ENCODE peak calls at places on chromosome 6, in nine cellular contexts. S is CD4-positive, alpha-beta T cell; L is CD4-positive, CD25-positive, alpha-beta regulatory T cell; V is uterus; C is heart left ventricle; W is Karpas-422; U is Peyer's patch; Z is IMR-90; P is psoas muscle. J is an unnamed sample.

GRCh38 chr6:34206726-34207125 is 29.9 kb upstream of the HMGA1 start:
- DNase-seq in L (no peak), U (no peak), Z (no peak), V (no peak), P (peak; percentile 33), S (no peak), W (no peak), C (no peak), J (no peak)

GRCh38 chr6:92174398-92175073 is 1244.8 kb downstream of the EPHA7 start:
- DNase-seq in C (no peak), S (no peak), P (no peak), V (no peak), W (no peak), U (no peak), L (no peak), Z (no peak), J (no peak)

GRCh38 chr6:11785449-11785951 is 6.9 kb upstream of the ADTRP start:
- DNase-seq in S (no peak), Z (no peak), L (no peak), V (no peak), U (peak; percentile 54), C (no peak), P (no peak), W (no peak), J (no peak)

GRCh38 chr6:82260890-82261732 is 13.6 kb upstream of the IBTK start:
- DNase-seq in V (no peak), W (no peak), U (no peak), C (no peak), P (no peak), S (no peak), L (no peak), Z (no peak), J (no peak)

GRCh38 chr6:125759184-125759902 is 9.9 kb downstream of the HEY2 start:
- DNase-seq in V (no peak), W (no peak), Z (no peak), L (no peak), P (no peak), U (no peak), C (no peak), S (no peak), J (no peak)

GRCh38 chr6:74409447-74409846 is 713.4 kb downstream of the CD109 start:
- DNase-seq in P (no peak), W (peak; percentile 42), L (no peak), C (no peak), V (no peak), Z (peak; percentile 87), S (no peak), U (no peak), J (peak; percentile 13)

GRCh38 chr6:119481981-119482380 is 132.4 kb upstream of the MAN1A1 start:
- DNase-seq in U (no peak), Z (no peak), L (no peak), W (no peak), P (no peak), V (no peak), S (no peak), C (no peak), J (no peak)

GRCh38 chr6:13146429-13146828 is 181.9 kb downstream of the TBC1D7 start:
- DNase-seq in U (no peak), C (no peak), P (no peak), Z (no peak), S (no peak), W (no peak), V (no peak), L (no peak), J (no peak)

GRCh38 chr6:81865712-81866111 is 113.2 kb upstream of the TENT5A start:
- DNase-seq in S (no peak), W (no peak), L (no peak), Z (peak; percentile 92), V (no peak), C (no peak), P (no peak), U (no peak), J (no peak)

GRCh38 chr6:107862383-107862782 is 38.3 kb upstream of the SCML4 start:
- DNase-seq in W (no peak), U (no peak), P (no peak), Z (no peak), L (no peak), C (no peak), S (no peak), V (no peak), J (no peak)

GRCh38 chr6:11368760-11369159 is 136.3 kb upstream of the NEDD9 start:
- DNase-seq in P (no peak), L (no peak), W (no peak), S (no peak), U (no peak), C (no peak), V (no peak), Z (no peak), J (no peak)

GRCh38 chr6:148530394-148530923 is 187.8 kb downstream of the SASH1 start:
- DNase-seq in S (no peak), W (peak; percentile 78), L (no peak), V (no peak), C (no peak), Z (peak; percentile 98), U (no peak), P (no peak), J (no peak)

GRCh38 chr6:52360028-52360427 is 1.9 kb upstream of the PAQR8 start:
- DNase-seq in Z (no peak), S (no peak), P (no peak), W (no peak), C (no peak), V (no peak), U (no peak), L (no peak), J (no peak)

GRCh38 chr6:149166747-149167146 is 150.8 kb upstream of the TAB2 start:
- DNase-seq in U (no peak), V (no peak), W (no peak), S (no peak), P (no peak), C (no peak), L (no peak), Z (no peak), J (no peak)

GRCh38 chr6:127300411-127300810 is 33.7 kb downstream of the RNF146 start:
- DNase-seq in P (no peak), Z (peak; percentile 92), S (no peak), L (no peak), U (no peak), W (no peak), C (no peak), V (no peak), J (no peak)

GRCh38 chr6:32830017-32830416 is 8.5 kb downstream of the TAP2 start:
- DNase-seq in L (no peak), S (no peak), C (no peak), V (no peak), Z (no peak), U (no peak), P (no peak), W (no peak), J (no peak)

GRCh38 chr6:132020138-132020551 is 69.0 kb upstream of the CCN2 start:
- DNase-seq in C (no peak), U (no peak), W (no peak), S (no peak), Z (peak; percentile 13), P (peak; percentile 60), V (peak; percentile 53), L (no peak), J (peak; percentile 33)
- H3K27ac ChIP-seq in C (peak overlapping the region; percentile 70), U (no peak overlapping the region), W (no peak overlapping the region), S (no peak overlapping the region), Z (peak overlapping the region; percentile 26), P (no peak overlapping the region), V (peak overlapping the region; percentile 91), L (no peak overlapping the region), J (peak overlapping the region; percentile 46)

DNA sequence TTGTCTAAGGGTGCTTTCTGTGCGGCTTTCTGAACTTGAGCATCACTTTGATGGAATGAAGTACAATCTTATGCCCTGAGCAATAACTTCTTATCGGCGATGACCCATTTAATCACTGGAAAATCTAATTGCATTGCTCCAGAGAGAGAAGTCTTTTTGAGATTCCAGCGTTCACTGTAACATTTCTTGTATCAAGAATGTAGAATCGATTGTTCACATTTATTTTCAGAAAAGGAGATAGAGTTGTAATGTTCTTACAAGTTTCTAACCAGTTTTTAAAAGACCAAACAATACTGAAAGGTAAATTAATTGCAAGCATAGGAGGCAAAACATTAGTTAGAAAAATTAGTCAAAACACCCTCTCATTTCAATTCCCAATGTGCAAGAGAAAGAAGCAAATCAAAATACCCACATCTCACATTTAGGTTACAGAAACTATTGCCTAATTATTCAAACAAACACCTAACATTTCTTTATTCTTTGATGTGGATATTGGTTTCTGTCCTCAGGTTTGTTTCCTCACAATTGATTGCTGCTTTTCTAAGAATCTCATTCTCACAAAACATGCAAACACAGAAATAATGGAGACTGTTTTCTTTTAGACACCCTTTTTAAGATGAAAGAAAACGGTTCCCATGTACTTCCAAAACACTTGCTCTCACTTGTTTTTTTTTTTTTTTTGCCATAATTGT is 14.8 kb upstream of the PRDM13 start:
- DNase-seq in V (no peak), P (no peak), U (no peak), C (no peak), L (no peak), W (no peak), S (no peak), Z (no peak), J (no peak)
- H3K9me3 ChIP-seq in V (no peaks in the 10 kb centered on the region), P (no peaks in the 10 kb centered on the region), U (no peaks in the 10 kb centered on the region), C (peaks cover 17% of the 10 kb centered on the region), L (peaks cover 11% of the 10 kb centered on the region), W (no peaks in the 10 kb centered on the region), S (peaks cover 3% of the 10 kb centered on the region), Z (peaks cover 4% of the 10 kb centered on the region), J (peaks cover 3% of the 10 kb centered on the region)

DNA sequence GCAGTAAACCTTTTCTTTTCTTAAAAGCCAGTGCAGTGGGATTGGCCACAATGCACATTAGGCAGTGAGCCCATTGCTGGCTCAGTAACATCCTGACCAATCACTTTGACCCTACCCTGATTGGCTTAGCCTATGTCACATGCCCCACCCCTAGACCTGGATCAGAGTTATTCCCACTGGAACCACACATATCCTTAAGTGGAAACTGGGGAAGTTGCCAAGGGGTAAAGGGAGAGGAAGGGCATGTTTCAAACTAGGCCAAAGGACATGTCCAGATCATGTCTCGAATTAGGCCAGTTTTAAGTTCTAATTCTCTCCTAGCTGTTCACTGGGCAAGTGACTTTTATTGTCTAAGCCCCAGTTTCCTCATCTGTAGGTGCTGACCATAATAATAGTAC is 69.3 kb downstream of the LY86 start:
- DNase-seq in P (no peak), S (no peak), V (no peak), W (no peak), C (no peak), Z (no peak), L (no peak), U (no peak), J (no peak)
- H3K27ac ChIP-seq in P (no peak overlapping the region), S (no peak overlapping the region), V (no peak overlapping the region), W (peak overlapping the region; percentile 91), C (no peak overlapping the region), Z (no peak overlapping the region), L (peak overlapping the region; percentile 67), U (no peak overlapping the region), J (no peak overlapping the region)

DNA sequence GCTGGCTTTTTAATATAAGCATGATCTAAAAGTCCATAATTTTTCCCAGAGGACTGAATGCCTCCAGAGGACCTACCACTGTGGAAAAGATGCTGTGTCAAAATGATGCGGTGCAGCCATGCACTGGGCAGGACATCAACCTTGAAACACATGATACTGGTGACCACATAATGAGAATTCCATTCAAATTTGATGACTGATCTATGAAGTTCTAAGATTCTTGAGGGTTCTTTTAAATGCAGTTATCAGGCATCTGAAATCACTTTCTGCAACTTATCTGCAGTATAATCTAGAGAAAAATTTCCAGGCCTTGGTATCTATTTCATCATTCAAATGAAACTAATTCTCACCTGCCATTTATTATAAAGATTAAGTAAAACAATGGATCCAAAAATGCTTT is 15.0 kb upstream of the MARCKS start:
- DNase-seq in S (no peak), Z (peak; percentile 74), C (no peak), V (no peak), U (no peak), P (no peak), L (no peak), W (no peak), J (no peak)
- H3K9me3 ChIP-seq in S (no peaks in the 10 kb centered on the region), Z (no peaks in the 10 kb centered on the region), C (no peaks in the 10 kb centered on the region), V (no peaks in the 10 kb centered on the region), U (no peaks in the 10 kb centered on the region), P (no peaks in the 10 kb centered on the region), L (no peaks in the 10 kb centered on the region), W (no peaks in the 10 kb centered on the region), J (no peaks in the 10 kb centered on the region)

J was measured in tibial nerve.